ENCODE peak calls at places on chromosomes 7 and 10, in eight cellular contexts. B is left ventricle myocardium inferior; D is activated naive CD8-positive, alpha-beta T cell treated with anti-CD3 and anti-CD28 coated beads, Interleukin-2, amount 50 U/mL, for 24 hours; C is stimulated activated CD8-positive, alpha-beta memory T cell treated with anti-CD3 and anti-CD28 coated beads, Interleukin-15, amount 100 ng/mL, for 24 hours; J is activated CD4-positive, alpha-beta T cell treated with anti-CD3 and anti-CD28 coated beads, Interleukin-2, amount 10 ng/mL, durations not matched to agents 7 days and 5 days; M is right atrium auricular region; U is T-helper 1 cell; L is T-cell. V is an unnamed sample.

GRCh38 chr7:130008941-130009847 is 42.0 kb downstream of the ZC3HC1 start:
- DNase-seq in B (no peak), M (no peak), C (no peak), J (no peak), L (no peak), U (no peak), D (no peak), V (no peak)

GRCh38 chr10:97069576-97070362 is 116.0 kb downstream of the SLIT1 start:
- DNase-seq in D (no peak), J (peak; percentile 46), L (no peak), B (no peak), U (no peak), C (no peak), M (no peak), V (peak; percentile 6)

GRCh38 chr10:68106656-68107055 is 2.6 kb upstream of the MYPN start:
- DNase-seq in J (no peak), D (no peak), B (no peak), C (no peak), M (no peak), U (no peak), L (no peak), V (no peak)

GRCh38 chr7:96188623-96188991 is 133.3 kb downstream of the SLC25A13 start:
- DNase-seq in U (no peak), M (no peak), L (no peak), B (no peak), J (no peak), D (no peak), C (no peak), V (no peak)

GRCh38 chr10:78915331-78915626 is 153.5 kb upstream of the ZMIZ1 start:
- DNase-seq in B (no peak), M (no peak), U (no peak), C (no peak), J (no peak), L (no peak), D (no peak), V (no peak)

GRCh38 chr10:53284615-53285182 is 512.1 kb upstream of the MBL2 start:
- DNase-seq in J (no peak), D (no peak), C (no peak), B (no peak), U (no peak), M (no peak), L (no peak), V (no peak)

GRCh38 chr7:47799529-47799928 is 148.7 kb downstream of the PKD1L1 start:
- DNase-seq in L (no peak), D (no peak), U (no peak), C (no peak), B (no peak), M (no peak), J (no peak), V (no peak)

GRCh38 chr7:1555046-1555812 is 776 bp downstream of the TMEM184A start:
- DNase-seq in D (no peak), U (no peak), B (no peak), J (no peak), M (no peak), C (no peak), L (no peak), V (no peak)

GRCh38 chr7:45384499-45384898 is 189.7 kb upstream of the ADCY1 start:
- DNase-seq in L (no peak), B (no peak), J (no peak), D (no peak), M (peak; percentile 34), U (no peak), C (no peak), V (no peak)